ENCODE peak calls at places on chromosome 11, in seven cellular contexts. E is upper lobe of right lung, B is K562, I is GM20000, F is GM12865, C is pancreas, K is HCT116. S is an unnamed sample.
A peak's percentile ranks its signal among the peaks of the same experiment; 100 is the strongest.

GRCh38 chr11:78414321-78415051 is 3.1 kb downstream of the GAB2 start:
- DNase-seq in I (peak; percentile 37), K (no peak), B (peak; percentile 65), F (no peak), E (no peak), C (no peak), S (no peak)

GRCh38 chr11:130179396-130180306 is 20.1 kb downstream of the ST14 start:
- DNase-seq in E (no peak), F (no peak), K (no peak), B (no peak), I (no peak), C (no peak), S (no peak)

GRCh38 chr11:75654314-75654713 is 14.5 kb downstream of the MAP6 start:
- DNase-seq in E (no peak), B (no peak), C (no peak), K (no peak), F (peak; percentile 71), I (peak; percentile 61), S (peak; percentile 72)

GRCh38 chr11:134578807-134579708 is 167.0 kb upstream of the B3GAT1 start:
- DNase-seq in K (peak; percentile 18), F (no peak), E (no peak), B (peak; percentile 29), C (peak; percentile 29), I (no peak), S (peak; percentile 70)

GRCh38 chr11:6755303-6755952 is 16.3 kb downstream of the OR2AG2 start:
- DNase-seq in I (peak; percentile 38), K (peak; percentile 24), C (no peak), B (peak; percentile 59), E (no peak), F (peak; percentile 38), S (no peak)

GRCh38 chr11:18254781-18255361 is 6.4 kb upstream of the SAA2 start:
- DNase-seq in B (no peak), C (no peak), F (no peak), K (no peak), I (no peak), E (no peak), S (no peak)

GRCh38 chr11:26150046-26150445 is 181.9 kb upstream of the ANO3 start:
- DNase-seq in K (no peak), E (no peak), C (no peak), B (no peak), F (no peak), I (no peak), S (no peak)

GRCh38 chr11:86686531-86686930 is 14.1 kb upstream of the ME3 start:
- DNase-seq in I (no peak), K (no peak), E (no peak), B (no peak), F (no peak), C (no peak), S (no peak)

GRCh38 chr11:5600374-5600851 is 4.0 kb downstream of the TRIM6 start:
- DNase-seq in I (peak; percentile 81), C (peak; percentile 66), E (peak; percentile 82), K (peak; percentile 81), F (peak; percentile 91), B (peak; percentile 91), S (peak; percentile 77)

GRCh38 chr11:116072776-116073175 is 568.6 kb upstream of the CADM1 start:
- DNase-seq in F (peak; percentile 29), C (no peak), K (no peak), E (no peak), I (no peak), B (peak; percentile 7), S (no peak)

GRCh38 chr11:1458340-1459218 is 28.0 kb downstream of the MOB2 start:
- DNase-seq in E (peak; percentile 91), I (no peak), C (no peak), F (no peak), K (no peak), B (peak; percentile 72), S (peak; percentile 61)
- TF ChIP-seq CTCF in E (peak; percentile 17), I (no peak), C (no peak), F (no peak), K (peak; percentile 32), B (peak; percentile 15), S (peak; percentile 29)

GRCh38 chr11:66542362-66542761 is 3.5 kb downstream of the ZDHHC24 start:
- DNase-seq in B (no peak), E (no peak), K (no peak), C (no peak), I (no peak), F (no peak), S (no peak)

GRCh38 chr11:66545701-66546367 is at the start of gene ZDHHC24:
- DNase-seq in C (peak; percentile 96), B (peak; percentile 99), F (peak; percentile 98), I (peak; percentile 99), E (peak; percentile 99), K (peak; percentile 90), S (peak; percentile 99)

GRCh38 chr11:66546368-66546965 is at the start of gene ACTN3:
- DNase-seq in B (no peak), K (no peak), I (peak; percentile 61), C (no peak), F (peak; percentile 32), E (no peak), S (no peak)

GRCh38 chr11:66541892-66542291 is 4.0 kb downstream of the ZDHHC24 start:
- DNase-seq in K (no peak), B (no peak), I (no peak), C (no peak), F (no peak), E (no peak), S (peak; percentile 34)

DNA sequence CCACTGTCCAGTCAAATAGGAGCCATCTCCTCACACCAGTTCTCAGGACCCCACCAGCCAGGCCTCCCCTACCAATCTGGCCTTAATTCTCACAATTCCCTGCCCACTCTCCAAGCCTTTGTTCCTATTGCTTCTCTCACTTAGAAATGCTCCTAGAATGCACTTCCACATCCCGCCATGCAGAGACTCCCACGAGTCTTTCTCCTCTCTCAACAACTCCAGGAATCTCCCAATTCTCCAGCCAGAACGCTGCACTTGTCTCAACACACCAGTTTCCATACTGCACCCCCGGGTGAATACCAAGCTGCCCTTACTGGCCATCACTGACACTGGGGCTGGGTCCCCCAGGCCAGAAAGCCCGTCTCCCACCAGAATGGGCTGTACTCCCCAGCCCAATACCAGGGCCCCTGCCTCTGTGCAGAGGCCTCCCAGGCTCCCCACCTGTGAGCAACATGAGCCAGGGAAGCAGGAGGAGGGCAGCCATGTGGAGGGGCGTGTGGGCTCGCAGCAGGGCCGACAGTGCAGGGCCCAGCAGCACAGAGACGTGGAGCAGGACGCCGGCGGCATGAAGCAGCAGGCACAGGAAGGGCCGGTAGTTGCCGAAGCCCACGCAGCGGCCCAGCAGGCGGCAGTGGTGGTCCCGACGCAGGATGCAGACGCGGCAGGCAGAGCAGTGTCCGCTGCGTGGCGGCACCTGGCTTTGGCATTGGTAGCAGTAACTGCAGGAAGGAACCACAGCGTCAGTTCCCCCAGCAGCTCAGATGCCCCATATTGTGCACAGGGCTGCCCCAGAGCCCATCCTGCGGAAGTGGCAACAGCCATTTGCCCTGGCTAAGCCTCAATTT is 2.4 kb downstream of the ZDHHC24 start:
- DNase-seq in K (no peak), B (no peak), F (peak; percentile 90), E (no peak), C (no peak), I (peak; percentile 77), S (no peak)
- TF ChIP-seq CTCF in K (no peak), B (no peak), F (peak; percentile 70), E (peak; percentile 49), C (no peak), I (peak; percentile 67), S (no peak)

GRCh38 chr11:74571062-74571399 is 21.4 kb upstream of the POLD3 start:
- DNase-seq in I (no peak), F (no peak), C (no peak), K (no peak), B (no peak), E (no peak), S (no peak)

GRCh38 chr11:74566386-74566960 is 25.9 kb upstream of the POLD3 start:
- DNase-seq in K (no peak), C (peak; percentile 64), I (no peak), E (no peak), B (no peak), F (no peak), S (no peak)

GRCh38 chr11:74572349-74572748 is 20.0 kb upstream of the POLD3 start:
- DNase-seq in I (no peak), C (no peak), E (no peak), K (no peak), F (no peak), B (no peak), S (no peak)

GRCh38 chr11:74568028-74568427 is 24.4 kb upstream of the POLD3 start:
- DNase-seq in E (no peak), B (no peak), K (no peak), F (no peak), C (no peak), I (no peak), S (no peak)

GRCh38 chr11:74570266-74571061 is 21.9 kb upstream of the POLD3 start:
- DNase-seq in B (peak; percentile 68), F (peak; percentile 66), C (no peak), K (peak; percentile 48), E (no peak), I (peak; percentile 67), S (peak; percentile 72)
- TF ChIP-seq CTCF in B (peak; percentile 91), F (peak; percentile 68), C (peak; percentile 51), K (peak; percentile 88), E (peak; percentile 77), I (peak; percentile 45), S (peak; percentile 89)

GRCh38 chr11:20671856-20672546 is 2.6 kb downstream of the NELL1 start:
- DNase-seq in E (no peak), K (peak; percentile 0), B (peak; percentile 4), I (peak; percentile 38), C (no peak), F (no peak), S (no peak)
- TF ChIP-seq CTCF in E (no peak), K (peak; percentile 35), B (peak; percentile 21), I (no peak), C (no peak), F (peak; percentile 8), S (no peak)

GRCh38 chr11:57320719-57321387 is 3.9 kb downstream of the TNKS1BP1 start:
- DNase-seq in B (no peak), F (no peak), C (no peak), K (no peak), I (no peak), E (no peak), S (no peak)
- TF ChIP-seq CTCF in B (no peak), F (no peak), C (no peak), K (no peak), I (no peak), E (no peak), S (peak; percentile 18)

GRCh38 chr11:96122601-96123044 is 198.7 kb upstream of the MTMR2 start:
- DNase-seq in E (no peak), K (no peak), C (no peak), F (no peak), I (no peak), B (no peak), S (no peak)
- TF ChIP-seq CTCF in E (no peak), K (no peak), C (no peak), F (no peak), I (no peak), B (no peak), S (no peak)

DNA sequence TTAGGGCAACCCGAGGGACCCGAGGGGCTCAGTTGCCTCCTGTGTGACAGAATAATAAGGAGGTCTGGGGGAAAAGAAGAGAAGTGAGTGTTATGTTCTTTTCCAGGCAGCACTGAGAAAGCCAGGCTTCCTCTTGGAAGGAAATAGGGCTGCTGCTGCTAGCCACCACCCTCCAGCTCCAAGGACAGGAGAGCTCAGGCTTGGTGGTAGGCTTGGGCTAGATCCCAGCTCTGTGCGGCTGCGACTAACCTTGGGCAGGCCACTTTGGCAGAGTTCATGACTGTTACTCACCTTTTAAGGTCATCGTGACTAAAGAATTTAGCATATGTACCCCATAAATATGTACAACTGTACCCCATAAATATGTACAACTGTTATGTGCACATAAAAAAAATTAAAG is 124.8 kb upstream of the POU2AF2 start:
- DNase-seq in K (no peak), B (no peak), E (no peak), F (no peak), C (no peak), I (no peak), S (no peak)
- TF ChIP-seq CTCF in K (no peak), B (no peak), E (no peak), F (no peak), C (no peak), I (no peak), S (no peak)

S was measured in Caco-2.